ENCODE peak calls at places on chromosome 7, in nine cellular contexts. A is foreskin fibroblast, Z is neural progenitor cell, S is NB4, R is AG10803, K is esophagus squamous epithelium, C is dorsolateral prefrontal cortex, Y is fibroblast of lung, X is BE2C. D is an unnamed sample.

GRCh38 chr7:42856605-42856987 is 55.3 kb downstream of the C7orf25 start:
- DNase-seq in A (no peak), S (no peak), X (no peak), Z (no peak), Y (no peak), C (no peak), K (no peak), R (no peak), D (no peak)

GRCh38 chr7:41994046-41994745 is 242.8 kb downstream of the GLI3 start:
- DNase-seq in Y (no peak), Z (no peak), S (peak), R (no peak), X (no peak), A (no peak), K (no peak), C (no peak), D (no peak)

GRCh38 chr7:26153823-26154783 is 2.1 kb downstream of the NFE2L3 start:
- DNase-seq in Z (peak), S (peak), C (no peak), Y (peak), R (no peak), A (peak), X (no peak), K (no peak), D (no peak)

GRCh38 chr7:102072636-102073209 is 213.9 kb upstream of the SH2B2 start:
- DNase-seq in X (no peak), C (no peak), K (no peak), Z (no peak), S (no peak), R (peak), Y (no peak), A (no peak), D (no peak)

GRCh38 chr7:11604505-11604904 is 227.5 kb downstream of the THSD7A start:
- DNase-seq in C (no peak), Z (no peak), S (no peak), R (peak), K (no peak), Y (peak), X (no peak), A (no peak), D (no peak)

GRCh38 chr7:98137826-98138151 is 31.1 kb downstream of the LMTK2 start:
- DNase-seq in X (no peak), S (peak), Z (no peak), A (no peak), R (no peak), Y (no peak), C (no peak), K (no peak), D (peak)

GRCh38 chr7:111499027-111499426 is 63.3 kb downstream of the IMMP2L start:
- DNase-seq in R (peak), K (no peak), X (no peak), Z (no peak), S (no peak), C (no peak), Y (peak), A (peak), D (no peak)

GRCh38 chr7:127460077-127460476 is 67.6 kb upstream of the ZNF800 start:
- DNase-seq in K (no peak), A (no peak), Y (no peak), S (no peak), C (no peak), R (no peak), X (no peak), Z (no peak), D (no peak)

GRCh38 chr7:70614237-70614984 is 517.5 kb upstream of the GALNT17 start:
- DNase-seq in C (peak), Y (peak), S (peak), Z (peak), K (no peak), X (peak), A (no peak), R (peak), D (peak)

GRCh38 chr7:113143486-113144257 is 25.3 kb upstream of the SMIM30 start:
- DNase-seq in Z (no peak), K (no peak), A (no peak), R (no peak), X (no peak), S (peak), C (no peak), Y (no peak), D (peak)

GRCh38 chr7:150421831-150422230 is 28.6 kb upstream of the GIMAP8 start:
- DNase-seq in Y (no peak), R (no peak), X (no peak), K (no peak), S (no peak), C (no peak), A (no peak), Z (no peak), D (no peak)

GRCh38 chr7:83001362-83002040 is 161.2 kb downstream of the PCLO start:
- DNase-seq in S (no peak), X (no peak), Z (no peak), A (peak), Y (peak), K (no peak), C (no peak), R (no peak), D (no peak)

GRCh38 chr7:17660116-17660515 is 280.2 kb downstream of the SNX13 start:
- DNase-seq in X (no peak), S (no peak), Z (no peak), A (peak), C (no peak), Y (peak), K (no peak), R (peak), D (no peak)

GRCh38 chr7:97116308-97116707 is 1.2 kb upstream of the SDHAF3 start:
- DNase-seq in R (no peak), Y (no peak), C (no peak), X (no peak), Z (no peak), K (no peak), S (peak), A (no peak), D (peak)

GRCh38 chr7:42143605-42144252 is 93.3 kb downstream of the GLI3 start:
- DNase-seq in S (no peak), Y (peak), X (no peak), K (no peak), A (peak), R (peak), Z (no peak), C (no peak), D (no peak)

GRCh38 chr7:36226151-36226550 is 73.1 kb downstream of the EEPD1 start:
- DNase-seq in X (no peak), K (no peak), Y (no peak), Z (no peak), C (no peak), S (no peak), R (no peak), A (no peak), D (no peak)

GRCh38 chr7:39948375-39948774 is 1.7 kb upstream of the CDK13 start:
- DNase-seq in Z (no peak), A (no peak), Y (peak), C (no peak), K (no peak), X (no peak), S (peak), R (no peak), D (peak)

GRCh38 chr7:143369678-143370651 is 7.5 kb upstream of the FAM131B start:
- DNase-seq in K (no peak), Y (peak), S (no peak), C (no peak), Z (peak), A (no peak), X (no peak), R (no peak), D (no peak)

GRCh38 chr7:40658731-40659130 is 523.9 kb downstream of the SUGCT start:
- DNase-seq in K (no peak), Z (no peak), X (no peak), A (peak), C (no peak), S (no peak), Y (peak), R (peak), D (no peak)

GRCh38 chr7:36473454-36474282 is 84.0 kb downstream of the ANLN start:
- DNase-seq in A (peak), K (no peak), Y (peak), C (peak), R (no peak), Z (peak), S (peak), X (peak), D (peak)

GRCh38 chr7:101691822-101692384 is 62.8 kb upstream of the MYL10 start:
- DNase-seq in C (no peak), R (no peak), Z (peak), S (no peak), A (no peak), Y (no peak), K (no peak), X (no peak), D (no peak)

GRCh38 chr7:100435401-100436304 is 644 bp downstream of the PPP1R35 start:
- DNase-seq in A (peak), Y (peak), S (peak), Z (peak), R (peak), K (no peak), X (peak), C (peak), D (peak)

GRCh38 chr7:68187549-68187948 is 1190.9 kb downstream of the TYW1 start:
- DNase-seq in R (peak), A (no peak), X (peak), Z (no peak), S (no peak), C (no peak), K (no peak), Y (no peak), D (no peak)

GRCh38 chr7:132739271-132739955 is 163.1 kb upstream of the PLXNA4 start:
- DNase-seq in X (no peak), Y (peak), S (peak), Z (no peak), R (peak), K (no peak), C (peak), A (peak), D (no peak)

GRCh38 chr7:33339074-33339805 is 209.9 kb downstream of the BBS9 start:
- DNase-seq in Y (no peak), R (peak), A (no peak), S (no peak), Z (no peak), X (no peak), C (no peak), K (no peak), D (no peak)

GRCh38 chr7:77571791-77572190 is 34.7 kb downstream of the PTPN12 start:
- DNase-seq in Z (no peak), X (no peak), C (no peak), A (no peak), K (no peak), R (no peak), Y (no peak), S (no peak), D (no peak)

GRCh38 chr7:127252736-127253288 is at the start of gene GRM8:
- DNase-seq in Z (peak), A (peak), X (peak), Y (peak), C (peak), S (no peak), K (no peak), R (peak), D (no peak)

GRCh38 chr7:15305002-15305600 is 256.7 kb downstream of the AGMO start:
- DNase-seq in R (peak), K (no peak), A (peak), X (peak), C (no peak), Y (peak), S (peak), Z (peak), D (peak)

GRCh38 chr7:94394399-94395140 is at the start of gene COL1A2:
- DNase-seq in Y (peak), R (peak), K (peak), X (no peak), A (peak), S (no peak), C (no peak), Z (peak), D (peak)
- H3K4me3 ChIP-seq in Y (peak), R (peak), K (peak), X (no peak), A (peak), S (no peak), C (no peak), Z (peak), D (no peak)

DNA sequence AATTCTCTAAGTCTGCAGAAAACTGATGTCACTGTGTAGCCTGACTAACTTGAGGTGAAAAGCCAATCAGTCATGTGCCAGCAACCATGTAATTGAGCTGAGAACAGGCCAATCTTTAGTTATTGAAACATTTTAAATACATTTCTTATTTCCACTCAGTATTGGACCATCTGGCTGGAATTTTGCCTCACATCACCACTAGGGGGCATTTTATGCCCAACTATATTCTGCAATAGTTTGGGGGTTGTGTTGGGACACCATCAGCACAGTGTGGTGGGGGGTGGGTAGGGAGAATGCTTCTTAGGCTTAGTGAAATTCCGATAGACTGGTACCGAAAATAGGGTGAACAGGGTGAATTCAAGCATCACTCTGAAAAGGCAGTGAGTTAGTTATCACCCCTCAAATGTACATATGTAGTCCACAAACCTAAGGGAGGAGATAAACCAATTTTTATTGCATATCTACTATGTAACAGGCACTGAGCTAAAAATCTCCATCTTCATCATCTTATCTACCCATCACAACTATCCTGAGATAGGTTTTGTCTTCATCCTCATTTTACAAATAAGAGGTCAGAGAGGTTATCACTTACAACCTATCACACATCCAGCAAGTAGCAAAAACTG is 17.8 kb downstream of the NPSR1 start:
- DNase-seq in K (no peak), S (peak), Y (peak), A (no peak), R (peak), Z (peak), X (peak), C (peak), D (peak)
- TF ChIP-seq CTCF in K (peak), S (peak), Y (peak), A (peak), R (peak), Z (peak), X (peak), C (peak), D (peak)

DNA sequence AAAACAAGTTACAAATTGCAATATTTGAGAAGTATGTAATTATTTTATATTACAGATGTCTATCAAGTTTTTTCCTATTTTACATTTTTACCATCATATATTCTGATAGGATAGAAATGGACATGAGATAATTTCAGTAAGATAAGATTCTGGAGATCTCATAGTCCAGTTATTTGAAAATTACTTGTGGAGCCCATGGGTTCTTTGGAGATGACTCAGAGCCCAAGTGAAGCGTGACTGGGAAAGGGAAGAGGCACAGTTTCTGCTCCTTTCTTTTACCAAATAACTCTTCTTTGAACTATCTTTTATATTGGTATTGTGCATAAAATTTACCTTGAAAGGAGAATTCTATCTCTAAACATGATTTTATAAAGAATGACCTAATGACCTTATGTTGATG is 2.4 kb downstream of the CD36 start:
- DNase-seq in S (no peak), Y (peak), K (no peak), C (no peak), R (peak), A (peak), Z (no peak), X (no peak), D (no peak)
- H3K4me3 ChIP-seq in S (no peak), Y (no peak), K (no peak), C (no peak), R (no peak), A (no peak), Z (no peak), X (no peak), D (no peak)

GRCh38 chr7:86598721-86599120 is 45.0 kb upstream of the GRM3 start:
- DNase-seq in C (no peak), Y (no peak), X (no peak), Z (no peak), S (no peak), R (no peak), A (no peak), K (no peak), D (no peak)

GRCh38 chr7:86600506-86601290 is 43.0 kb upstream of the GRM3 start:
- DNase-seq in X (peak), A (no peak), C (peak), R (no peak), K (no peak), S (no peak), Y (no peak), Z (peak), D (peak)

GRCh38 chr7:86598311-86598710 is 45.4 kb upstream of the GRM3 start:
- DNase-seq in S (peak), K (no peak), C (no peak), Y (no peak), A (no peak), X (peak), R (no peak), Z (peak), D (peak)
- TF ChIP-seq CTCF in S (peak), K (no peak), C (no peak), Y (no peak), A (no peak), X (peak), R (no peak), Z (peak), D (peak)

DNA sequence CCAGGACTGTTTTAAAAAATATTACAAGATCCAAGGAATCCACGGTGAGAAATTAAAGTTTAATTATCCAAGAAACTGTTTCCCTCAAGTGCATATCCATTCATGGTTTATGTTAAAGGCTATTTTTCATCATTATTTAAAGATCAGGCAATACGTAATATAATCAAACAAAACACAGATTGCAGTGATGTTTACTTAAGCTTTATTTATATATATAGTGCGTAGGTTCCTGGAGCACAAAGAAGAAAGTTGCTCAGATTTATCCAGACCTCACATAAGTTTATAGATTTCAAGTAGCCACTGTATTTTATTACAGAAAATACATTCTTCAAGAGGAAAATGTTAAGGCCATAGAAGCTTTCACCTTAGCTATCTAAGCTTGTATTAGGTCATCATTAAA is 210.0 kb upstream of the KLF14 start:
- DNase-seq in S (no peak), K (no peak), R (no peak), X (no peak), Z (no peak), A (no peak), C (no peak), Y (no peak), D (no peak)
- H3K4me3 ChIP-seq in S (no peak), K (peak), R (no peak), X (no peak), Z (no peak), A (no peak), C (no peak), Y (no peak), D (peak)

DNA sequence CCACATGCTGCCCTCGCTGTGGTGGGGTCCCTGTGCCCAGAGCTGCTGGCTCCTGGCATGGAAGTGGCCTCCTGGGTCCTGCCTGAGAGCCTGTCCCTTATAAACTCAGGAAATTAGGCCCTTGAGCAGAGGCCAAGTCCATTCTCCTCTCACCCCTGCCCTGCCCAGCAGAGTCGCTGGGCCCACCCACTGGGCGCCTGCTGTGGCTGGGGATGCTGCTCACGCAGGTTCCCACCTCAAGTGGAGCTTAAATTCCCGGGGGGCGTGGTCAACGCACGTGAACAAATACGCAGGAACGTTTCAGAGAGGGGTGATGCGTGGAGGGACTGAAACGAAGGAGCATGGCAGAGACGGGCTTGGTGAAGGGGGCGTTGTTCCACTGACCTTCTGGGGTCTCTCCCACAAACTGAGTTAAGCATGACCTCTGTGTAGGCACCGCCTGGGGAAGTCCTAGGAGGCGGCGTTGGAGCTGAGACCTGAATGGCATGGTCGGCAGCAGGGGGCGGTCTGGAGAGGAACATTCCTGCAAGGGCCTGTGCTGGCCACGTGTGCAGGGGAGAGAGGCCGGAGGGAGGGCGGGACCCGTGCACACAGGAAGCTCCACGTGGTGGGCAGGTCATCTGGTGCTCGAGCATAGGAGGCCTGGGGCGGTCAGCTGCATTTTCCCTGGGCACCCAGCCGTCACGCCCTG is 27.9 kb downstream of the FAM20C start:
- DNase-seq in X (no peak), Z (peak), S (no peak), R (no peak), K (no peak), A (peak), C (no peak), Y (no peak), D (no peak)
- TF ChIP-seq CTCF in X (no peak), Z (peak), S (no peak), R (no peak), K (no peak), A (no peak), C (no peak), Y (no peak), D (no peak)

DNA sequence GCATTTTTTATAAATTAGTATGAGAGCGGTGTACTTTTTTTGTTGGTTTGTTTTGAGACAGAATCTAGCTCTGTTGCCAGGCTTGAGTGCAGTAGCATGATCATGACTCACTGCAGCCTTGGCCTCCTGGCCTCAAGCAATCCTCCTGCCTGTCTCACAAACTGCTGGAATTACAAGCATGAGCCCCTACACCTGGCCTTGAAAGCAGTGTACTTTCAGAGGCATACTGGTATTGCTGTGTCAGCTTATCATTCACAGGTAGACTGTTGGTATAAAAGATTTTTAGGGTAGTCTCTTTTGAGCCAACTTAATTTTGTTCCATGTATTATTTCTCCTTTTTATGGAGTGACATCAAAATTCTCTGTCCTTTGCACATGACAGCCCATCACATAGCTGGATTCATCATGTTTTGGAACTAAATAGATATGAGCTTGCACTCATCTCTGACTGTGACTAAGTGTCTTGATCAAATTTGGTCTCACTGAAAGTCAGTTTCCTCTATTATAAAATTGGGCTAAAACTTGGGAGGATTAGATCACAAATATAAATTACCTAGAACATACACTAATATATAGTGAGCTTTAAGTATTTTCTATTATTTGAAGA is 12.4 kb downstream of the GNAT3 start:
- DNase-seq in Z (no peak), Y (peak), X (peak), S (peak), C (no peak), K (no peak), R (peak), A (peak), D (no peak)
- H3K4me3 ChIP-seq in Z (no peak), Y (no peak), X (no peak), S (no peak), C (no peak), K (no peak), R (no peak), A (no peak), D (no peak)

DNA sequence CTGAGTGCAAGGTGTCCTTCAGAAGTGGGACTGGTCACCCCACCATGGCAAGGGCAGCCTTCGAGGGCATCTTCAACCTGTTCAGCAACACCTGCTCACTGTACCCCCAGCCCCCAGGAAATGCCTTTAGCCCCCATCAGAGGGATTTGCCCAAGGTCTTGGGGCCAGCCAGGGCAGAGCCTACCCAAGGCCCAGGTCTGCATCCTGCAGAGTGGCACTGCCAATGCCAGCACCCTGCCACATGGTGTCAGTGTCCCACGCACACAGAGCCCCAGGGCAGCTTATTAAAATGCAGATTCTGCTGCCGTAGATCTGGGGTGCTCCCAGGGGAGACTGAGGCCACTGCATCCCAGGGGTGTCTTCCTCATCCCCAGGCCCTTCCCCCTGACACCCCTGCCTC is 106.2 kb upstream of the KCTD7 start:
- DNase-seq in S (peak), C (no peak), R (no peak), X (no peak), K (no peak), A (no peak), Y (no peak), Z (no peak), D (peak)
- TF ChIP-seq CTCF in S (peak), C (peak), R (peak), X (peak), K (no peak), A (peak), Y (no peak), Z (peak), D (peak)

D was measured in GM12865.